ENCODE peak calls at places on chromosomes 16 and 17, in eight cellular contexts. One of them, this sample, is unnamed.

GRCh38 chr16:55257971-55258613 is 65.9 kb upstream of the IRX6 start:
- DNase-seq in fibroblast of lung: peak
- DNase-seq in heart left ventricle: peak
- DNase-seq in lower leg skin: peak
- DNase-seq in tibial artery: peak
- DNase-seq in left ventricle myocardium inferior: peak
- DNase-seq in IMR-90: peak
- DNase-seq in testis: peak
- DNase-seq in this sample: no peak

GRCh38 chr17:40458001-40458791 is 14.9 kb downstream of the IGFBP4 start:
- DNase-seq in tibial artery: no peak
- DNase-seq in lower leg skin: no peak
- DNase-seq in heart left ventricle: peak
- DNase-seq in fibroblast of lung: peak
- DNase-seq in left ventricle myocardium inferior: no peak
- DNase-seq in IMR-90: peak
- DNase-seq in testis: no peak
- DNase-seq in this sample: no peak

GRCh38 chr16:58280846-58281301 is 14.0 kb downstream of the PRSS54 start:
- DNase-seq in lower leg skin: no peak
- DNase-seq in IMR-90: no peak
- DNase-seq in tibial artery: no peak
- DNase-seq in testis: no peak
- DNase-seq in fibroblast of lung: peak
- DNase-seq in heart left ventricle: no peak
- DNase-seq in left ventricle myocardium inferior: no peak
- DNase-seq in this sample: no peak

GRCh38 chr17:79065105-79065670 is 9.4 kb upstream of the ENGASE start:
- DNase-seq in left ventricle myocardium inferior: no peak
- DNase-seq in IMR-90: peak
- DNase-seq in lower leg skin: no peak
- DNase-seq in tibial artery: no peak
- DNase-seq in testis: peak
- DNase-seq in heart left ventricle: no peak
- DNase-seq in fibroblast of lung: peak
- DNase-seq in this sample: no peak

GRCh38 chr17:66283971-66284370 is 18.4 kb upstream of the PRKCA start:
- DNase-seq in testis: no peak
- DNase-seq in tibial artery: no peak
- DNase-seq in heart left ventricle: no peak
- DNase-seq in lower leg skin: no peak
- DNase-seq in fibroblast of lung: no peak
- DNase-seq in IMR-90: peak
- DNase-seq in left ventricle myocardium inferior: no peak
- DNase-seq in this sample: no peak

GRCh38 chr16:86963600-86964575 is 353.3 kb downstream of the C16orf95 start:
- DNase-seq in IMR-90: no peak
- DNase-seq in fibroblast of lung: no peak
- DNase-seq in tibial artery: no peak
- DNase-seq in heart left ventricle: no peak
- DNase-seq in testis: no peak
- DNase-seq in left ventricle myocardium inferior: no peak
- DNase-seq in lower leg skin: no peak
- DNase-seq in this sample: no peak

GRCh38 chr17:78082988-78083387 is 45.6 kb downstream of the TMC6 start:
- DNase-seq in heart left ventricle: no peak
- DNase-seq in tibial artery: no peak
- DNase-seq in left ventricle myocardium inferior: no peak
- DNase-seq in fibroblast of lung: no peak
- DNase-seq in IMR-90: no peak
- DNase-seq in testis: no peak
- DNase-seq in lower leg skin: no peak
- DNase-seq in this sample: no peak

GRCh38 chr16:19389246-19389645 is 28.4 kb upstream of the TMC5 start:
- DNase-seq in tibial artery: no peak
- DNase-seq in lower leg skin: peak
- DNase-seq in testis: peak
- DNase-seq in heart left ventricle: no peak
- DNase-seq in left ventricle myocardium inferior: peak
- DNase-seq in IMR-90: no peak
- DNase-seq in fibroblast of lung: peak
- DNase-seq in this sample: no peak

GRCh38 chr17:76011951-76012350 is 11.3 kb downstream of the CDK3 start:
- DNase-seq in heart left ventricle: no peak
- DNase-seq in left ventricle myocardium inferior: no peak
- DNase-seq in tibial artery: no peak
- DNase-seq in IMR-90: no peak
- DNase-seq in testis: no peak
- DNase-seq in fibroblast of lung: no peak
- DNase-seq in lower leg skin: no peak
- DNase-seq in this sample: no peak

GRCh38 chr17:79391808-79392233 is 219.0 kb downstream of the RBFOX3 start:
- DNase-seq in tibial artery: peak
- DNase-seq in testis: peak
- DNase-seq in left ventricle myocardium inferior: peak
- DNase-seq in heart left ventricle: peak
- DNase-seq in IMR-90: peak
- DNase-seq in fibroblast of lung: peak
- DNase-seq in lower leg skin: peak
- DNase-seq in this sample: peak

GRCh38 chr16:56106527-56106926 is 84.8 kb upstream of the GNAO1 start:
- DNase-seq in left ventricle myocardium inferior: no peak
- DNase-seq in tibial artery: no peak
- DNase-seq in IMR-90: no peak
- DNase-seq in testis: no peak
- DNase-seq in fibroblast of lung: no peak
- DNase-seq in lower leg skin: no peak
- DNase-seq in heart left ventricle: no peak
- DNase-seq in this sample: no peak

GRCh38 chr17:62064791-62065563 is at the start of gene MED13:
- DNase-seq in testis: peak
- DNase-seq in left ventricle myocardium inferior: peak
- DNase-seq in tibial artery: peak
- DNase-seq in heart left ventricle: peak
- DNase-seq in lower leg skin: peak
- DNase-seq in fibroblast of lung: peak
- DNase-seq in IMR-90: peak
- DNase-seq in this sample: peak

GRCh38 chr17:61393904-61394629 is 5.6 kb upstream of the TBX2 start:
- DNase-seq in lower leg skin: no peak
- DNase-seq in left ventricle myocardium inferior: no peak
- DNase-seq in tibial artery: peak
- DNase-seq in IMR-90: peak
- DNase-seq in testis: no peak
- DNase-seq in heart left ventricle: no peak
- DNase-seq in fibroblast of lung: peak
- DNase-seq in this sample: no peak

GRCh38 chr16:6016530-6017184 is 919.1 kb upstream of the EEF2KMT start:
- DNase-seq in IMR-90: no peak
- DNase-seq in testis: no peak
- DNase-seq in fibroblast of lung: peak
- DNase-seq in left ventricle myocardium inferior: no peak
- DNase-seq in heart left ventricle: no peak
- DNase-seq in tibial artery: no peak
- DNase-seq in lower leg skin: no peak
- DNase-seq in this sample: no peak

GRCh38 chr16:1707193-1707790 is 1.3 kb downstream of the MAPK8IP3 start:
- DNase-seq in heart left ventricle: no peak
- DNase-seq in testis: no peak
- DNase-seq in lower leg skin: no peak
- DNase-seq in IMR-90: peak
- DNase-seq in left ventricle myocardium inferior: no peak
- DNase-seq in tibial artery: no peak
- DNase-seq in fibroblast of lung: peak
- DNase-seq in this sample: no peak

GRCh38 chr17:17512866-17513265 is 16.7 kb upstream of the RASD1 start:
- DNase-seq in left ventricle myocardium inferior: peak
- DNase-seq in heart left ventricle: no peak
- DNase-seq in tibial artery: no peak
- DNase-seq in fibroblast of lung: no peak
- DNase-seq in IMR-90: no peak
- DNase-seq in testis: no peak
- DNase-seq in lower leg skin: no peak
- DNase-seq in this sample: no peak

GRCh38 chr17:17510456-17511292 is 14.5 kb upstream of the RASD1 start:
- DNase-seq in fibroblast of lung: no peak
- DNase-seq in testis: no peak
- DNase-seq in lower leg skin: no peak
- DNase-seq in left ventricle myocardium inferior: peak
- DNase-seq in tibial artery: no peak
- DNase-seq in IMR-90: no peak
- DNase-seq in heart left ventricle: no peak
- DNase-seq in this sample: no peak

GRCh38 chr17:17511971-17512858 is 16.0 kb upstream of the RASD1 start:
- DNase-seq in fibroblast of lung: peak
- DNase-seq in left ventricle myocardium inferior: peak
- DNase-seq in IMR-90: peak
- DNase-seq in heart left ventricle: no peak
- DNase-seq in testis: no peak
- DNase-seq in lower leg skin: no peak
- DNase-seq in tibial artery: no peak
- DNase-seq in this sample: peak

GRCh38 chr17:17509601-17510425 is 13.6 kb upstream of the RASD1 start:
- DNase-seq in fibroblast of lung: no peak
- DNase-seq in IMR-90: no peak
- DNase-seq in heart left ventricle: no peak
- DNase-seq in testis: no peak
- DNase-seq in left ventricle myocardium inferior: peak
- DNase-seq in lower leg skin: no peak
- DNase-seq in tibial artery: no peak
- DNase-seq in this sample: no peak

GRCh38 chr17:17511293-17511741 is 15.1 kb upstream of the RASD1 start:
- DNase-seq in heart left ventricle: no peak
- DNase-seq in left ventricle myocardium inferior: peak
- DNase-seq in fibroblast of lung: no peak
- DNase-seq in IMR-90: no peak
- DNase-seq in tibial artery: no peak
- DNase-seq in testis: no peak
- DNase-seq in lower leg skin: no peak
- DNase-seq in this sample: no peak
- TF ChIP-seq CTCF in heart left ventricle: no peak
- TF ChIP-seq CTCF in left ventricle myocardium inferior: no peak
- TF ChIP-seq CTCF in fibroblast of lung: no peak
- TF ChIP-seq CTCF in IMR-90: no peak
- TF ChIP-seq CTCF in tibial artery: no peak
- TF ChIP-seq CTCF in testis: no peak
- TF ChIP-seq CTCF in lower leg skin: no peak
- TF ChIP-seq CTCF in this sample: no peak

GRCh38 chr17:38568274-38568673 is 37.5 kb downstream of the SRCIN1 start:
- DNase-seq in fibroblast of lung: no peak
- DNase-seq in heart left ventricle: no peak
- DNase-seq in tibial artery: no peak
- DNase-seq in left ventricle myocardium inferior: no peak
- DNase-seq in testis: no peak
- DNase-seq in IMR-90: no peak
- DNase-seq in lower leg skin: no peak
- DNase-seq in this sample: no peak
- TF ChIP-seq CTCF in fibroblast of lung: no peak
- TF ChIP-seq CTCF in heart left ventricle: no peak
- TF ChIP-seq CTCF in tibial artery: no peak
- TF ChIP-seq CTCF in left ventricle myocardium inferior: no peak
- TF ChIP-seq CTCF in testis: no peak
- TF ChIP-seq CTCF in IMR-90: no peak
- TF ChIP-seq CTCF in lower leg skin: no peak
- TF ChIP-seq CTCF in this sample: no peak

DNA sequence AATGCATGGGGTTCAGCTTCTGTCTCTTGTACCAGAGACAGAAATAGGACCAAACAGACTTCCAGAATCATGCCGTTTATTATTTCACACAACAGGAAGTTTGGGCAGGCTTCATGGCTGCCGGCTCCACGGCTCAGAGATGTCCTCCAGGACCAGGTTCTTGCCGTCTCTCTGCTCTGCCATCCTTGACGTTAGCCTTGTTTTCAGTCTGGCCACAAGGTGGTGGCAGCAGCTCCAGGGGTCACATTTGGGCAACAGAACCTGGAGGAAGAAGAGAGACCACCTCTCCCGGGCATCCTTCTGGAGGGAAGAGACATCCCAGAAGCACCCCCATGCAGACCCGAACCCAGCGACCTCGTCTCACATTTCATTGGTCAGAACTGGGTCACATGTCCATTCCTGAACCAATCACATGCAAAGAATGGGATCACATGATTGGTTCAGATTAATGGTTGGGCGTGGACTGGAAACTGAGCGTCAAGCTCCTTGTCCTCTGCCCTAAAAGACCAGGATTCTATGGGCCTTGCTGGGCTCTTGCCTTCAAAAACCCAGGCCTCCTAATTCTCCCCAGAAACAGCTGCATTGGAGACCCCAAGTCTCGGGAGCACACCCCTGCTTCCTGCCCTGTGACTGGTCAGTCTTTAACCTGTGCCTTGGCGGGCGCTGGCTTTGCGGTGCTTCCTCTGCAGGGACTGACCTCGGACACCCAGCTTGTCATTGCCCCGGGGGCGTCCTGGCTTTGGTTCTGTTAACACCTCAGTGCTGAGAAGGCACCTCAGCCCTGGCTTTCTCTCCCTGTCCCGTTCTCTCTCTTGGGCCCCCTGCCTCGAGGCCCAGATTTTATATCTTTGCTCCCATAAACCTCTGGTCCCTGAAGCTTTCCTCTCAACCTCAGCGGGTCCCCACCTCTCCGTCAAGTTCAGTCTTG is 63.3 kb downstream of the IRF8 start:
- DNase-seq in tibial artery: no peak
- DNase-seq in IMR-90: no peak
- DNase-seq in testis: peak
- DNase-seq in left ventricle myocardium inferior: no peak
- DNase-seq in heart left ventricle: no peak
- DNase-seq in lower leg skin: no peak
- DNase-seq in fibroblast of lung: no peak
- DNase-seq in this sample: no peak
- TF ChIP-seq CTCF in tibial artery: no peak
- TF ChIP-seq CTCF in IMR-90: no peak
- TF ChIP-seq CTCF in testis: no peak
- TF ChIP-seq CTCF in left ventricle myocardium inferior: no peak
- TF ChIP-seq CTCF in heart left ventricle: no peak
- TF ChIP-seq CTCF in lower leg skin: no peak
- TF ChIP-seq CTCF in fibroblast of lung: no peak
- TF ChIP-seq CTCF in this sample: no peak

DNA sequence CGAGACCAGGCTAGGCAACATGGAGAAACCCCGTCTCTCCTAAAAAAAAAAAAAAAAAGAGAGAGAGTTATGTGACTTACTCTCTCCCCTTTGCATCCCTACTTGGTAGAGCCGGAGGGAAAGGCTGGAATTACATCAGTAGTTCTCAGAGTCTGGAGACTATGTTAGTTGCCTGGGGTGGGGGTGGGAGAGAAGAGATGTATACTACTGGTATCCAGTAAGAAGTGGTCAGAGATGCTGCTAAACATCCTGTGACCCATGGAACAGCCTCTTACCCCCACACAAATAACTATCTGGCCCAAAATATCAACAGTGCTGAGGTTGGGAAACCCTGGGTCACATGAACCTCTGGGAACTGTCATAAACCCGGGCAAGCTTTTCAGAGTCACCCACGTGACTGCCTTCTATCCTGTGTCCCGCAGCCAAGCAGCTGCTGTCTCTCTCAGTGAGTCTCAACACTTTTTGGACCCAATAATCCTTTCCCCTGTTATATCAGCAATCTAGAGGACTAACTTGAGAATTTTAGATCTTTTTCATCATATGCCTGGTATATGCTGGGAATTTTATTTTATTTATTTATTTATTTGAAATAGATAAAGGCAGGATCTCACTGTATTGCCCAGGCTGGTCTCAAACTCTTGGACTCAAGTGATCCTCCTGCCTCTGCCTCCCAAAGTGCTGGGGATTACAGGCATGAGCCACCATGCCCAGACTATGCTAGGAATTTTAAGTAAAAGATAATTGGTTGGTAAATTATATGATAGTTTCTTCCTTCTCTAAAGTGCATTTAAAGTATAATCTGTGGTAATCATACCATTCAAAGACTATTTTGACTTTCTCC is 8.7 kb downstream of the EIF1 start:
- DNase-seq in fibroblast of lung: no peak
- DNase-seq in tibial artery: peak
- DNase-seq in lower leg skin: peak
- DNase-seq in left ventricle myocardium inferior: peak
- DNase-seq in heart left ventricle: peak
- DNase-seq in testis: peak
- DNase-seq in IMR-90: peak
- DNase-seq in this sample: peak
- TF ChIP-seq CTCF in fibroblast of lung: no peak
- TF ChIP-seq CTCF in tibial artery: no peak
- TF ChIP-seq CTCF in lower leg skin: no peak
- TF ChIP-seq CTCF in left ventricle myocardium inferior: no peak
- TF ChIP-seq CTCF in heart left ventricle: no peak
- TF ChIP-seq CTCF in testis: no peak
- TF ChIP-seq CTCF in IMR-90: no peak
- TF ChIP-seq CTCF in this sample: no peak